ENCODE peak calls at places on chromosomes 7 and 10, in six cellular contexts. G, I, M, V, E and S are unnamed samples.

GRCh38 chr7:29194206-29194593 is 375 bp upstream of the CHN2 start:
- DNase-seq in M (peak; percentile 26), G (no peak), E (no peak), V (peak; percentile 29), I (no peak), S (no peak)

GRCh38 chr7:156781972-156782371 is 111.0 kb downstream of the LMBR1 start:
- DNase-seq in G (no peak), V (no peak), M (no peak), E (no peak), I (no peak), S (no peak)

GRCh38 chr7:103074519-103075336 is at the start of the genes ARMC10 and FBXL13:
- DNase-seq in M (peak; percentile 80), V (peak; percentile 92), I (peak; percentile 90), E (peak; percentile 93), G (peak; percentile 84), S (peak; percentile 85)

GRCh38 chr10:6053816-6054581 is 8.2 kb downstream of the IL2RA start:
- DNase-seq in E (no peak), M (no peak), V (peak; percentile 68), I (no peak), G (no peak), S (no peak)

GRCh38 chr7:38141187-38141586 is 36.9 kb upstream of the STARD3NL start:
- DNase-seq in I (no peak), V (no peak), E (no peak), M (no peak), G (no peak), S (no peak)

GRCh38 chr7:31811650-31812461 is 124.8 kb downstream of the PPP1R17 start:
- DNase-seq in G (no peak), I (peak; percentile 90), V (peak; percentile 42), E (no peak), M (no peak), S (no peak)

GRCh38 chr7:43242628-43243255 is 130.3 kb downstream of the HECW1 start:
- DNase-seq in G (no peak), M (no peak), E (no peak), V (no peak), I (no peak), S (no peak)

GRCh38 chr7:1635401-1635800 is 34.7 kb upstream of the ELFN1 start:
- DNase-seq in E (no peak), G (no peak), I (no peak), V (no peak), M (no peak), S (no peak)

GRCh38 chr7:99752354-99752753 is 17.4 kb upstream of the CYP3A7 start:
- DNase-seq in G (no peak), M (no peak), E (no peak), V (no peak), I (peak; percentile 6), S (no peak)

GRCh38 chr7:100485514-100485913 is 1.8 kb downstream of the NYAP1 start:
- DNase-seq in M (no peak), G (no peak), V (no peak), E (no peak), I (no peak), S (no peak)

GRCh38 chr10:116251602-116252395 is 21.2 kb downstream of the GFRA1 start:
- DNase-seq in I (no peak), G (no peak), E (no peak), V (no peak), M (no peak), S (no peak)

GRCh38 chr7:158329014-158329610 is 258.5 kb downstream of the PTPRN2 start:
- DNase-seq in G (no peak), E (no peak), V (no peak), M (no peak), I (no peak), S (no peak)

GRCh38 chr7:45162311-45162845 is 4.8 kb downstream of the RAMP3 start:
- DNase-seq in I (no peak), M (no peak), E (no peak), V (peak; percentile 15), G (no peak), S (no peak)

GRCh38 chr7:113289140-113289740 is 170.9 kb upstream of the SMIM30 start:
- DNase-seq in M (no peak), V (peak; percentile 22), I (peak; percentile 64), E (peak; percentile 64), G (no peak), S (peak; percentile 10)

GRCh38 chr7:120180221-120180620 is 92.8 kb upstream of the KCND2 start:
- DNase-seq in E (no peak), G (no peak), V (no peak), M (no peak), I (no peak), S (no peak)

GRCh38 chr10:63171926-63172325 is 38.8 kb downstream of the NRBF2 start:
- DNase-seq in M (no peak), G (no peak), E (no peak), V (no peak), I (no peak), S (no peak)

GRCh38 chr7:47183896-47184629 is 397.8 kb downstream of the TNS3 start:
- DNase-seq in I (no peak), E (no peak), M (no peak), G (no peak), V (no peak), S (no peak)